ENCODE peak calls at places on chromosomes 2 and 18, in seven cellular contexts. D is heart right ventricle, H is HCT116, C is mucosa of descending colon, E is upper lobe of right lung, W is hepatocyte, B is body of pancreas. O is an unnamed sample. For H3K36me3 and H3K4me1, the result is how much of the 10 kb centered on the place peaks cover.

GRCh38 chr2:56654936-56655335 is 471.1 kb downstream of the CCDC85A start:
- DNase-seq in D (no peak), H (no peak), C (no peak), E (no peak), W (no peak), B (no peak), O (no peak)

GRCh38 chr2:19235308-19235707 is 123.1 kb downstream of the OSR1 start:
- DNase-seq in D (no peak), H (no peak), C (no peak), E (no peak), W (peak), B (no peak), O (no peak)

GRCh38 chr2:200593905-200594304 is 8.1 kb downstream of the AOX1 start:
- DNase-seq in D (no peak), H (no peak), C (no peak), E (no peak), W (no peak), B (no peak), O (no peak)

GRCh38 chr18:29301048-29301447 is 1124.1 kb upstream of the CDH2 start:
- DNase-seq in D (no peak), H (no peak), C (no peak), E (no peak), W (no peak), B (no peak), O (no peak)

GRCh38 chr2:188986839-188987238 is 12.7 kb downstream of the COL3A1 start:
- DNase-seq in D (no peak), H (no peak), C (no peak), E (no peak), W (no peak), B (no peak), O (no peak)

GRCh38 chr18:45284174-45284573 is 331.1 kb upstream of the SLC14A2 start:
- DNase-seq in D (no peak), H (no peak), C (no peak), E (no peak), W (no peak), B (no peak), O (no peak)

GRCh38 chr2:238518127-238518827 is 91.5 kb downstream of the ASB1 start:
- DNase-seq in D (no peak), H (no peak), C (no peak), E (no peak), W (no peak), B (no peak), O (no peak)

GRCh38 chr18:58615150-58616132 is 13.4 kb downstream of the ALPK2 start:
- DNase-seq in D (no peak), H (no peak), C (peak), E (no peak), W (no peak), B (peak), O (peak)

GRCh38 chr2:70305531-70305930 is 3.7 kb upstream of the FAM136A start:
- DNase-seq in D (no peak), H (no peak), C (no peak), E (no peak), W (no peak), B (no peak), O (no peak)

GRCh38 chr18:2909431-2910140 is 62.8 kb downstream of the EMILIN2 start:
- DNase-seq in D (no peak), H (no peak), C (no peak), E (no peak), W (no peak), B (no peak), O (no peak)

GRCh38 chr2:88639865-88640264 is 12.6 kb upstream of the EIF2AK3 start:
- DNase-seq in D (no peak), H (no peak), C (no peak), E (no peak), W (no peak), B (no peak), O (no peak)

GRCh38 chr2:126822921-126823320 is 75.8 kb upstream of the TEX51 start:
- DNase-seq in D (no peak), H (no peak), C (no peak), E (no peak), W (no peak), B (no peak), O (no peak)
- H3K36me3 ChIP-seq in D (under half), H (under half), C (under half), E (under half), W (under half), B (under half), O (under half)

GRCh38 chr2:74005786-74006185 is 21.1 kb downstream of the TET3 start:
- DNase-seq in D (no peak), H (no peak), C (no peak), E (peak), W (no peak), B (no peak), O (peak)

GRCh38 chr2:74006424-74006823 is 21.7 kb downstream of the TET3 start:
- DNase-seq in D (peak), H (no peak), C (no peak), E (peak), W (no peak), B (no peak), O (peak)

GRCh38 chr2:74008761-74009395 is 24.2 kb downstream of the TET3 start:
- DNase-seq in D (no peak), H (no peak), C (no peak), E (peak), W (no peak), B (no peak), O (peak)

GRCh38 chr2:74009577-74009976 is 24.9 kb downstream of the TET3 start:
- DNase-seq in D (no peak), H (no peak), C (no peak), E (no peak), W (no peak), B (no peak), O (no peak)

GRCh38 chr2:74007120-74007519 is 22.4 kb downstream of the TET3 start:
- DNase-seq in D (no peak), H (no peak), C (no peak), E (no peak), W (no peak), B (no peak), O (no peak)
- H3K4me1 ChIP-seq in D (under half), H (under half), C (under half), E (under half), W (under half), B (under half), O (under half)

GRCh38 chr2:120323807-120324399 is 22.0 kb upstream of the INHBB start:
- DNase-seq in D (no peak), H (no peak), C (no peak), E (no peak), W (no peak), B (no peak), O (no peak)

GRCh38 chr2:120322329-120322728 is 23.6 kb upstream of the INHBB start:
- DNase-seq in D (no peak), H (no peak), C (no peak), E (no peak), W (no peak), B (no peak), O (no peak)

GRCh38 chr2:120323214-120323613 is 22.7 kb upstream of the INHBB start:
- DNase-seq in D (peak), H (no peak), C (no peak), E (no peak), W (no peak), B (peak), O (no peak)

GRCh38 chr2:120324926-120325325 is 21.0 kb upstream of the INHBB start:
- DNase-seq in D (no peak), H (no peak), C (no peak), E (no peak), W (no peak), B (no peak), O (no peak)

DNA sequence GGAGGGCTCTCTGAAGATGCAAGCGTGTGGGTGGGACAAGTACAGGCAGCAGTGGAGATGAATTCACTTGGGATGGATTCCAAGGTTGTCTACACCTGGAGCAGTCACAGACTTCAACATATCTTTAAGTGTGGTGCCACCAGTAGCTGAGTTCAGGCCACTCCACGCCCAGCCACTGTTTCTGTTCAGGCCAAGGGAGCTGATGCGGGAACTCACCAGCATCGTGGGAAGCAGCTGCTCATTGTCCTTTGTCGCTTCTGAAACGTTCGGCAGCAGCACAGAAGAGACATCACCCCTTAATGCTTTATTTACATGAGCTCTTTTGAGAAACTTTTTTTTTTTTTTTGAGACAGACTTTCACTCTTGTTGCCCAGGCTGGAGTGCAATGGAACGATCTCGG is 19.9 kb upstream of the INHBB start:
- DNase-seq in D (no peak), H (no peak), C (no peak), E (no peak), W (no peak), B (no peak), O (no peak)
- H3K36me3 ChIP-seq in D (under half), H (under half), C (under half), E (under half), W (under half), B (under half), O (under half)

DNA sequence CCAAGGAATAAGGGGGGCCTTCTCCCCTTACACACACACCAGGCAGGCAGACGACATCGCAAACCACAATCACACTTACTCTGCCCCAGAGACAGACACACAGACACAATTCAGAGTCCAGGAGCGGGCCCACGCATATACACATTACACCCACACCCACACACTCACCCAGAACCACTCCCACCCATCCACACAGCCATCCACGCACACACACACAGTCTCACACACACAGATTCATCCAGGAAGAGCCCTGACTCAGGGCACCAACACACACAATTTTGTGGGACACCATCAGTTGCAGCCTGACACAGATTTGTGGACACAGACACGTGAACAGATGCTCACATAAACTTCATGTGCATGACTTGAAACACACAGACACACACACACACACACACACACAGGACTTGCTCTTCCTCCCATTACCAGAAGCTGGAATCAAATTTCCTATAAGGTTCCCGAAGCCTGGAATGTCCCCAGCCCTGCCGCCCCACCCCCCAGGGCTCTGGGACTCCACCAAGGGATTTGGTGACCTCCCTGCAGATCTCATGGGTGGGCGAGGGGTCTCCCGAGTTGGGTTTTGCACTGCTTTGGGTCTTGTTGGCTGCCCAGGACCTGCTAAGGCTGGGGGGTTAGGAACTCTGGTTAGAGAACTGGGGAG is 23.5 kb downstream of the TNS1 start:
- DNase-seq in D (no peak), H (no peak), C (peak), E (peak), W (no peak), B (no peak), O (no peak)
- H3K4me1 ChIP-seq in D (under half), H (under half), C (under half), E (under half), W (under half), B (under half), O (under half)

O was measured in Peyer's patch.